ENCODE peak calls at places on chromosomes 11 and 22, in six cellular contexts. N, Q, L, W, E and B are unnamed samples. For H3K4me1, the result is how much of the 10 kb centered on the place peaks cover.

GRCh38 chr11:74735566-74735965 is 4.3 kb upstream of the CHRDL2 start:
- DNase-seq in N (no peak), Q (no peak), L (no peak), W (no peak), E (no peak), B (no peak)

GRCh38 chr22:30469165-30469564 is 2.7 kb downstream of the SEC14L3 start:
- DNase-seq in N (no peak), Q (no peak), L (no peak), W (no peak), E (no peak), B (no peak)

GRCh38 chr11:76653674-76654309 is 16.8 kb downstream of the LRRC32 start:
- DNase-seq in N (peak), Q (no peak), L (no peak), W (peak), E (no peak), B (peak)

GRCh38 chr22:31286360-31287255 is 5.7 kb downstream of the PIK3IP1 start:
- DNase-seq in N (no peak), Q (no peak), L (no peak), W (peak), E (no peak), B (no peak)

GRCh38 chr11:11992813-11993212 is 15.6 kb downstream of the DKK3 start:
- DNase-seq in N (no peak), Q (no peak), L (no peak), W (no peak), E (no peak), B (peak)

GRCh38 chr11:76762867-76763572 is 20.1 kb upstream of the TSKU start:
- DNase-seq in N (no peak), Q (no peak), L (no peak), W (no peak), E (no peak), B (no peak)

GRCh38 chr11:22787565-22788162 is 41.9 kb downstream of the SVIP start:
- DNase-seq in N (peak), Q (no peak), L (peak), W (no peak), E (peak), B (peak)

GRCh38 chr22:49195636-49196035 is 632.0 kb downstream of the BRD1 start:
- DNase-seq in N (no peak), Q (no peak), L (no peak), W (no peak), E (no peak), B (no peak)

GRCh38 chr22:39207141-39208012 is 37.4 kb downstream of the PDGFB start:
- DNase-seq in N (peak), Q (no peak), L (no peak), W (no peak), E (peak), B (peak)

GRCh38 chr11:134270250-134270714 is 5.9 kb upstream of the GLB1L3 start:
- DNase-seq in N (no peak), Q (no peak), L (no peak), W (no peak), E (peak), B (no peak)

DNA sequence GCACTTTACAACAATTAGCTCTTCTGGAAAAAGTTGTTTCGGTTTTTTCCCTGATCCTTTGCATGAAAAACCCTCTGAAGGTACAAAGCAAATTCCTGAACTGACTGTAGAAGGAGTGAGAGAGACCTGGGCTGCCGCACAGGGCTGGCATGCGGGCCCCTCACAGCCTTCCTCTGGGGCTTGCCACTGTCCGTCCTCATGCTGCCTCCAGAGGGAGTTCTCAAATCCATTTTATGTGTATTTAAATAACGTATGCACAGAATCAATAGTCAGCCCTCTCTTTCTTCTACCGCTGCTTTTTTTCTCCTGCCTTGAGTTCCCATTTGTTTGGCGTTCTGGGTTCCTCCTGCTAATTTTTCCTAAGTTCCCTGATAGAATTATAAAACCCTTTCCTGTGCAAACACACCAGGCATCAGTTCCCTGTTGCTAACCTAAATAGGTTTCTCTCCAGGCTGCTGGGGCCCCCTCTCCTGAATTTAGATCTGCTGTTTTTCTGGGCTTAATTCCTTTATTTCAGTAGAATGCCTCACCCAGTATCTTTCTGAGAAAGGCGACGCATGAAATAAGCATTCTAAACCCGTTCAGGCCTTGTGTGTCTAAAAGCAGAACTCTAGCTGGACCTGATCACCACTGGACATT is 52.4 kb downstream of the PHF21B start:
- DNase-seq in N (no peak), Q (no peak), L (no peak), W (no peak), E (peak), B (no peak)
- TF ChIP-seq CTCF in N (peak), Q (no peak), L (no peak), W (no peak), E (peak), B (peak)

GRCh38 chr11:61333638-61334433 is 808 bp downstream of the TKFC start:
- DNase-seq in N (no peak), Q (no peak), L (no peak), W (no peak), E (no peak), B (no peak)

GRCh38 chr11:61332823-61333637 is at the start of the genes DDB1 and TKFC:
- DNase-seq in N (peak), Q (peak), L (peak), W (peak), E (peak), B (peak)

GRCh38 chr11:61336171-61336935 is 3.3 kb downstream of the TKFC start:
- DNase-seq in N (peak), Q (no peak), L (peak), W (peak), E (peak), B (peak)

GRCh38 chr11:61335355-61335710 is 2.3 kb downstream of the TKFC start:
- DNase-seq in N (no peak), Q (no peak), L (no peak), W (no peak), E (no peak), B (no peak)

DNA sequence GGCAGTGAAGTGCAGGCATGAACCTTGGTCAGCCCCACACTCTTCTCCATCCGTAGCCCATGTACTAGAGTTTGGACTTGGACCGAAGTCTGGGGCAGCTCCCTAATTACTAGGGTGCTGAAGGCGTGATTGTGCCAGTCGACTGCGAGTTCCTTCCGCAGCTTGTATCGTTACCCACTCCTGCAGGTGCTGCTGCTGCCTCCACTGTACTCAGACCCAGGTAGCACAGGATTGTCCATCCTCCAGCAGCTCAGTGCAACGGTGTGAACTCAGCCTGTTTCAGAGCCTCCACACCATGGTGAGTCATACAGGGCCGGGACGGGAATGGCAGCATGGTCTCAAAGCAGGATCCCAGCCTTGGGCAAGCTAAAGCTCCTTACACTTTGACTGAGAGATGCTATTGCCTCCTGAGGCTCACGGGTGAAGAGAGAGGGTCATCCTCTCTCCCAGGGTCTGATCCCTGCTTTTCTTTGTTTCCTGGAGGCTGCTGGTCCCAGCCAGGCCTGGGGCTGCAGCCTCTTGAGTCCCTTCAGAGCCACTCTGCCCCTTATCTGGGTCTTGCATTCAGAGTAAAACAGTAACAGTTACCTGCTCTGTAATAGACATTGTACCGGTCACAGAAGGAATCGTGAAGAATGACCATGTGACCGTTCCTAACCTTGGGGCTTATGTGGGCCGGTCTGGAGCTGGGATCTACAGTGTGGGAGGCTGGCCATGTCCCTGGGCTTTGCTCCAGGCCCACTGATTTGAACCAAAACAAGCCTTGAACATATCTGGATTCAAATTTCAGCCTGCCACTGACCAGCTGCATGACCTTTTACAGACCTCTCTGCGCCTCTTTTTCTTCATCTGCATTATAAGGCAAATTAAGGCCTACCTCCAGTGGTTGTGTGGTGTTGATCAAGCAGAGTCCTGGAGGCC is 1.7 kb downstream of the TKFC start:
- DNase-seq in N (peak), Q (no peak), L (no peak), W (no peak), E (peak), B (no peak)
- H3K4me1 ChIP-seq in N (under half), Q (under half), L (under half), W (under half), E (under half), B (under half)

GRCh38 chr11:125285844-125286243 is 121.3 kb downstream of the PKNOX2 start:
- DNase-seq in N (no peak), Q (no peak), L (no peak), W (no peak), E (no peak), B (no peak)
- TF ChIP-seq CTCF in N (no peak), Q (no peak), L (no peak), W (no peak), E (no peak), B (no peak)

DNA sequence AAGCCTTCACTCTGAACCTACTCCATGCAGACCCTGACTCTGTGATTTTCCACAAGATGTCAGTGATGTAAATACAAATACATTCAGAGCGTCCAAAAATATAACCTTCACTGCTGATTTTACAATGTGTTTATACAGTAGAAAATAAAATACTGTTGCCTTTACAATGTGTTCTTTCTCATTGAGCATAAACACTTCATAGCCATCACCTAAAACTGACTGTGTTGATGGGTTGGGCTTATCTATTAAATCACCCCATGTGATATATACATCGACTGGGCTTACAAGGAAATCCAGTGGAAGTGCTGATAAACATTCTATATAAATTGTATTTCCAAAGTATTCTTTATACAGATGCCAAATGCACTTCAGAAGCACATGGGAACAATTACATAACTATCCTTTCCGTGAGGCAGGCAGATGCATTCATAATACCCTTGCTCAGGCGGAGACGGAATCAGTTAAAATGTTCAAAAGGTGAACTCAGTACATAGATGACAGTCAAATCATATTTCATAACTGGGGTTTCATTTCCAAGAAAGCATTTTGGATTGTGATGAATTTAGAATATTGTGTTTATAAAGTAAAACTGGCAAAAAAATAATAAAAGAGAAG is 27.7 kb downstream of the DDI1 start:
- DNase-seq in N (no peak), Q (no peak), L (no peak), W (no peak), E (no peak), B (no peak)
- H3K4me1 ChIP-seq in N (under half), Q (under half), L (under half), W (under half), E (under half), B (under half)

DNA sequence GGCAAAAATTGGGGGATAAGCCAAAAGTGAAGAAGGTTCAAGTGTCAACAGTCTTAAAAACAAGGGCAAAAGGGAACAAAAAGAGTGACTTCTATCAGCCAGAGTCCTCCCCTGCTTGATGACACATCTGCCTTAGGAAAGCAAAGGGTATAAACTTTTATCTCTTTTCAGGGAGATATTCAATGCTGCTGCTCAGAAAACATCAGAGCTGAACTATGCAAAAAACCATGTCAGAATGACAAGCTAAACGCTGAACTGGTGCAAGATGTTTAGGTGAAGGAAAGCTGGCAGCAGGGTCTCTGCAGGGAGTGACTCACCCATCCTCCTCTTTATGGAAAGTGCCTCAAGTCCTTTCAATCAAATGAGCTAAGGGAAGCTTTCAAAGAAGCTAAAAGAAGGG is 24.7 kb downstream of the ALG9 start:
- DNase-seq in N (peak), Q (no peak), L (no peak), W (no peak), E (peak), B (no peak)
- TF ChIP-seq CTCF in N (no peak), Q (no peak), L (no peak), W (no peak), E (no peak), B (no peak)

GRCh38 chr11:118845369-118845768 is 38.3 kb upstream of the CXCR5 start:
- DNase-seq in N (peak), Q (no peak), L (no peak), W (no peak), E (peak), B (no peak)

GRCh38 chr11:118842369-118842768 is 41.3 kb upstream of the CXCR5 start:
- DNase-seq in N (peak), Q (no peak), L (no peak), W (no peak), E (peak), B (no peak)

GRCh38 chr11:118849825-118850224 is 33.9 kb upstream of the CXCR5 start:
- DNase-seq in N (no peak), Q (no peak), L (no peak), W (no peak), E (no peak), B (no peak)

GRCh38 chr11:118843518-118843917 is 40.2 kb upstream of the CXCR5 start:
- DNase-seq in N (peak), Q (no peak), L (no peak), W (no peak), E (no peak), B (no peak)

GRCh38 chr11:118846181-118846946 is 37.3 kb upstream of the CXCR5 start:
- DNase-seq in N (no peak), Q (no peak), L (no peak), W (no peak), E (no peak), B (peak)
- H3K4me1 ChIP-seq in N (under half), Q (under half), L (under half), W (under half), E (under half), B (under half)

GRCh38 chr11:31798057-31799035 is 12.8 kb downstream of the PAX6 start:
- DNase-seq in N (no peak), Q (no peak), L (no peak), W (no peak), E (no peak), B (no peak)
- TF ChIP-seq CTCF in N (peak), Q (no peak), L (no peak), W (no peak), E (no peak), B (no peak)